ENCODE peak calls at places on chromosomes 7 and 10, in ten cellular contexts. T is T1000; H is Calu3; I is NCI-H774; G is IMR-90; D is astrocyte of the hippocampus; K is NCI-H2081; P is M059J; Y is activated CD8-positive, alpha-beta T cell treated with anti-CD3 and anti-CD28 coated beads, Interleukin-2, amount 10 ng/mL, durations not matched to agents 7 days and 5 days; L is heart left ventricle. F is an unnamed sample.

GRCh38 chr7:106283831-106284515 is 810 bp downstream of the NAMPT start:
- DNase-seq in T (no peak), H (peak; percentile 46), I (peak; percentile 16), G (peak; percentile 37), D (peak; percentile 63), K (peak; percentile 71), P (peak; percentile 72), Y (peak; percentile 55), L (peak; percentile 51), F (peak; percentile 61)

GRCh38 chr10:124066744-124067714 is 26.4 kb downstream of the CHST15 start:
- DNase-seq in T (no peak), H (no peak), I (no peak), G (no peak), D (peak; percentile 51), K (no peak), P (no peak), Y (no peak), L (no peak), F (no peak)

GRCh38 chr7:130488376-130489139 is 3.3 kb upstream of the MEST start:
- DNase-seq in T (no peak), H (no peak), I (no peak), G (no peak), D (peak; percentile 19), K (no peak), P (no peak), Y (no peak), L (no peak), F (no peak)

GRCh38 chr10:98399784-98400183 is 15.2 kb downstream of the PYROXD2 start:
- DNase-seq in T (no peak), H (no peak), I (no peak), G (no peak), D (no peak), K (no peak), P (no peak), Y (no peak), L (no peak), F (no peak)

GRCh38 chr7:23685770-23686169 is 5.8 kb downstream of the FAM221A start:
- DNase-seq in T (no peak), H (peak; percentile 41), I (no peak), G (peak; percentile 13), D (peak; percentile 51), K (no peak), P (peak; percentile 56), Y (no peak), L (no peak), F (no peak)

GRCh38 chr10:67666416-67667043 is 29.5 kb downstream of the CTNNA3 start:
- DNase-seq in T (no peak), H (no peak), I (no peak), G (peak; percentile 30), D (peak; percentile 29), K (peak; percentile 25), P (peak; percentile 11), Y (no peak), L (no peak), F (no peak)

GRCh38 chr10:6980353-6980752 is 400.3 kb upstream of the PRKCQ start:
- DNase-seq in T (no peak), H (no peak), I (no peak), G (no peak), D (no peak), K (no peak), P (no peak), Y (no peak), L (no peak), F (no peak)

GRCh38 chr10:76257816-76258215 is 826.4 kb downstream of the LRMDA start:
- DNase-seq in T (no peak), H (no peak), I (no peak), G (no peak), D (no peak), K (no peak), P (peak; percentile 54), Y (no peak), L (no peak), F (no peak)

GRCh38 chr10:112887968-112888367 is 62.1 kb upstream of the TCF7L2 start:
- DNase-seq in T (no peak), H (no peak), I (no peak), G (no peak), D (no peak), K (no peak), P (peak; percentile 16), Y (no peak), L (no peak), F (no peak)

GRCh38 chr7:3302681-3303320 is 1.7 kb downstream of the SDK1 start:
- DNase-seq in T (no peak), H (no peak), I (no peak), G (no peak), D (no peak), K (no peak), P (no peak), Y (no peak), L (no peak), F (no peak)

GRCh38 chr10:45370202-45370955 is 3.6 kb upstream of the ALOX5 start:
- DNase-seq in T (no peak), H (no peak), I (no peak), G (no peak), D (no peak), K (no peak), P (no peak), Y (no peak), L (no peak), F (no peak)

GRCh38 chr7:16811555-16811954 is 6.8 kb upstream of the AGR2 start:
- DNase-seq in T (no peak), H (no peak), I (no peak), G (peak; percentile 73), D (peak; percentile 56), K (no peak), P (peak; percentile 76), Y (no peak), L (no peak), F (no peak)

GRCh38 chr7:154631162-154631561 is 371.8 kb downstream of the PAXIP1 start:
- DNase-seq in T (no peak), H (no peak), I (no peak), G (no peak), D (no peak), K (no peak), P (no peak), Y (no peak), L (no peak), F (no peak)

GRCh38 chr7:2475678-2476015 is 551 bp downstream of the GRIFIN start:
- DNase-seq in T (no peak), H (no peak), I (no peak), G (no peak), D (no peak), K (no peak), P (no peak), Y (no peak), L (peak; percentile 20), F (no peak)

GRCh38 chr10:61779950-61780659 is 117.4 kb downstream of the CABCOCO1 start:
- DNase-seq in T (peak; percentile 36), H (peak; percentile 64), I (no peak), G (peak; percentile 74), D (peak; percentile 94), K (no peak), P (peak; percentile 98), Y (no peak), L (peak; percentile 32), F (no peak)

GRCh38 chr7:20330797-20331230 is at the start of gene ITGB8:
- DNase-seq in T (peak; percentile 33), H (no peak), I (peak; percentile 44), G (no peak), D (no peak), K (peak; percentile 83), P (peak; percentile 69), Y (no peak), L (no peak), F (no peak)

F was measured in gastrocnemius medialis.